ENCODE peak calls at places on chromosomes 3 and 15, in six cellular contexts. I, E, O, T, G and H are unnamed samples.

GRCh38 chr3:43105597-43106292 is at the start of gene POMGNT2:
- DNase-seq in O (peak; percentile 96), T (peak; percentile 98), E (peak; percentile 92), I (peak; percentile 69), G (peak; percentile 96), H (peak; percentile 91)

GRCh38 chr15:73745073-73745472 is 8.1 kb downstream of the INSYN1 start:
- DNase-seq in I (no peak), T (no peak), E (no peak), G (no peak), O (no peak), H (no peak)

GRCh38 chr3:52128118-52128683 is 26.0 kb downstream of the POC1A start:
- DNase-seq in O (peak; percentile 92), T (peak; percentile 76), E (no peak), I (peak; percentile 87), G (no peak), H (peak; percentile 59)

GRCh38 chr15:90818251-90819210 is 49.9 kb upstream of the FURIN start:
- DNase-seq in I (no peak), G (peak; percentile 57), O (no peak), T (peak; percentile 40), E (no peak), H (no peak)

GRCh38 chr15:40545457-40545856 is 19.4 kb downstream of the CCDC32 start:
- DNase-seq in I (no peak), G (no peak), E (no peak), O (no peak), T (no peak), H (no peak)

GRCh38 chr3:23915537-23916108 is 1.2 kb downstream of the NKIRAS1 start:
- DNase-seq in I (no peak), T (peak; percentile 39), G (peak; percentile 21), O (no peak), E (no peak), H (peak; percentile 65)

GRCh38 chr3:164620956-164621355 is 457.3 kb downstream of the SI start:
- DNase-seq in O (no peak), I (no peak), T (no peak), E (no peak), G (no peak), H (no peak)

GRCh38 chr3:190127797-190128196 is 7.1 kb upstream of the P3H2 start:
- DNase-seq in G (peak; percentile 12), O (no peak), E (no peak), I (no peak), T (no peak), H (no peak)

GRCh38 chr3:129503387-129504010 is 24.9 kb upstream of the RHO start:
- DNase-seq in T (no peak), G (no peak), E (no peak), O (peak; percentile 70), I (no peak), H (no peak)

GRCh38 chr3:124867511-124867910 is 19.7 kb downstream of the ITGB5 start:
- DNase-seq in G (no peak), O (no peak), T (no peak), I (no peak), E (no peak), H (no peak)

GRCh38 chr15:89830622-89831021 is 16.0 kb upstream of the ANPEP start:
- DNase-seq in G (no peak), I (no peak), T (no peak), E (no peak), O (no peak), H (no peak)

GRCh38 chr15:74830868-74831267 is 4.4 kb downstream of the CPLX3 start:
- DNase-seq in T (no peak), I (no peak), E (no peak), O (no peak), G (no peak), H (no peak)

GRCh38 chr3:63791974-63792373 is 27.1 kb upstream of the C3orf49 start:
- DNase-seq in E (no peak), I (no peak), T (no peak), O (peak; percentile 35), G (peak; percentile 35), H (peak; percentile 91)

GRCh38 chr3:65356331-65357286 is 668.8 kb upstream of the ADAMTS9 start:
- DNase-seq in O (no peak), G (peak; percentile 19), E (no peak), I (no peak), T (peak; percentile 26), H (peak; percentile 34)

GRCh38 chr3:180804871-180805430 is 107.5 kb upstream of the FXR1 start:
- DNase-seq in T (no peak), E (no peak), I (peak; percentile 8), G (peak; percentile 89), O (peak; percentile 23), H (peak; percentile 56)

GRCh38 chr3:107679911-107680310 is 157.1 kb downstream of the BBX start:
- DNase-seq in E (no peak), O (no peak), G (no peak), T (no peak), I (no peak), H (no peak)

GRCh38 chr3:77489216-77489615 is 449.3 kb downstream of the ROBO2 start:
- DNase-seq in I (no peak), T (no peak), G (peak; percentile 7), O (no peak), E (no peak), H (no peak)

GRCh38 chr15:67508367-67508766 is 12.6 kb upstream of the C15orf61 start:
- DNase-seq in I (no peak), O (no peak), E (no peak), T (no peak), G (no peak), H (no peak)

GRCh38 chr15:59329570-59330350 is 42.9 kb downstream of the MYO1E start:
- DNase-seq in E (no peak), G (no peak), T (no peak), I (peak; percentile 35), O (peak; percentile 12), H (peak; percentile 90)

GRCh38 chr3:158847885-158848284 is 46.0 kb downstream of the MFSD1 start:
- DNase-seq in E (no peak), O (no peak), I (no peak), T (no peak), G (peak; percentile 16), H (no peak)

GRCh38 chr15:73804421-73804820 is 51.3 kb upstream of the INSYN1 start:
- DNase-seq in O (no peak), E (no peak), G (peak; percentile 22), I (no peak), T (peak; percentile 62), H (no peak)

GRCh38 chr3:161171639-161172552 is 49.2 kb upstream of the NMD3 start:
- DNase-seq in I (peak; percentile 23), O (peak; percentile 51), T (no peak), G (peak; percentile 21), E (no peak), H (peak; percentile 18)

GRCh38 chr15:74767167-74768098 is 14.4 kb upstream of the CSK start:
- DNase-seq in G (no peak), T (no peak), O (no peak), I (no peak), E (no peak), H (no peak)

GRCh38 chr15:52337961-52338535 is 42.4 kb upstream of the MYO5C start:
- DNase-seq in E (no peak), I (no peak), G (no peak), T (peak; percentile 48), O (no peak), H (no peak)

GRCh38 chr3:51934139-51934850 is 7.4 kb downstream of the RRP9 start:
- DNase-seq in I (no peak), T (no peak), G (no peak), O (no peak), E (no peak), H (no peak)

GRCh38 chr3:146969356-146969755 is 364.2 kb upstream of the PLSCR5 start:
- DNase-seq in E (no peak), I (no peak), T (no peak), O (no peak), G (no peak), H (peak; percentile 66)

GRCh38 chr3:173857154-173857553 is 459.6 kb downstream of the NLGN1 start:
- DNase-seq in I (no peak), E (peak; percentile 40), G (no peak), T (no peak), O (no peak), H (no peak)

GRCh38 chr3:46213201-46213600 is 5.1 kb upstream of the CCR1 start:
- DNase-seq in I (no peak), T (no peak), O (no peak), E (peak; percentile 94), G (no peak), H (no peak)
- H3K9ac ChIP-seq in I (no peak overlapping the region), T (no peak overlapping the region), O (no peak overlapping the region), E (peak overlapping the region; percentile 67), G (no peak overlapping the region), H (no peak overlapping the region)

GRCh38 chr3:278300-279064 is 81.9 kb downstream of the CHL1 start:
- DNase-seq in O (no peak), E (no peak), G (no peak), I (no peak), T (no peak), H (no peak)
- TF ChIP-seq EZH2phosphoT487 in O (no peak), E (no peak), G (no peak), I (no peak), T (no peak), H (no peak)

DNA sequence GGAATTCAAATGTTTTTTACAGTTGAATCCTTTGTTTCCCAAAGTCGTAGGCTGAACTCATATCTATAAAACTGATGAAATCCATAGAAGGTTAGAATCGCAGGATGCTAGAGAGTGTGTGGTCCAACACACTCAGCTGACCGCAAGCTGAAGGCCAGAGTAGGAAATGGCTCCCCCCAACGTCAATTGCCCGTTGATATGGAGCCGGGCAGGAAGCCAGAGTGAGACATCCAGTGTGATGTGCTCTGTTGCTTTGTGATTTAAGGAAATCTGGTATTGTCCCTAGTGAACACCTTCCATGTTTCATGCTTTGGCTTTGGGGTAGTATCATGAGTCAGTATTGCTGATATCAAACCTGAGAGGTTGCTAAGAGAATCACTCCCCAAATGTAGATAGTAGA is 5.8 kb upstream of the MEX3B start:
- DNase-seq in G (no peak), I (no peak), E (no peak), T (no peak), O (no peak), H (no peak)
- H3K9ac ChIP-seq in G (no peak overlapping the region), I (no peak overlapping the region), E (no peak overlapping the region), T (no peak overlapping the region), O (no peak overlapping the region), H (no peak overlapping the region)

DNA sequence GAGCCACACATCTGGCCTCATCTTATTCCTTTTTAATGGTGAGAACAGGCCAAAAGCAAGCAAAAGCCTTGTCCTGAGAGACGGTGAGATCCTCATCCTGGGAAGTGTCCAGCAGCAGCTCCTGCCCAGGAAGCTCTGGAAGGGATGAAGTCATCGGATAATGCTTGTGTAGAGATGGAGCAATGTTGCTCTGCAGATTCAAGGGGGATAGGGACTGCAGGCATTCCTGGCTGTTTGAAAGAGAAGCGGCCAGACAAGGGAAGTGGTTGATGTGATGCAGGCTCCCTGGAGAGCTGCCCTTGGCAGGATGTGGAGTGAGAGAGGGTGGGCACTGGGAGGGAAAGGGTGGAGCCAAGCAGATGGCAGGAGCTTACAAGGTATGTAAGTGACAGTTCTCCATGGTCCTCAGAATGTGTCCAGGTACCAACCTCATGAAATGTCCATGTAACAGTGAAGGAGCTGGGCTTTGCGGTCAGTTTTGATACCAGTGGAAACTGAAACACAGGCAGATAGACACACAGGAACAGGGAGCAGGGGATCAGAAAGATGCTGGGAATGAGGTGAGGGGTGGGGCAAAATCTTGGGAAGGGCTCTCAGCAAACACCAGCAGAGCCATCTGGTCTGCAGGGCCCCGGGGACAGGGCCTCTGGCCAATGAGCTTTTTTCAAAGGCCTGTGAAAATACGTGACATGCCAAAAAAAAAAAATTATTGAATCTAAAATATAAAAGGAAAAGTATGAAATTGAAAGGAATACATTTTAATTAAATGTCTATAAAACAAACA is 32.2 kb upstream of the LACTB start:
- DNase-seq in O (peak; percentile 34), T (peak; percentile 82), E (no peak), I (no peak), G (no peak), H (peak; percentile 96)
- TF ChIP-seq EZH2phosphoT487 in O (no peak), T (no peak), E (no peak), I (no peak), G (no peak), H (no peak)